ENCODE peak calls at places on chromosomes 5 and 9, in seven cellular contexts. P is neural progenitor cell; R is heart left ventricle; S is effector memory CD4-positive, alpha-beta T cell; U is tibial artery; F is brain microvascular endothelial cell; W is BE2C. O is an unnamed sample. For H3K27me3, the result is how much of the 10 kb centered on the place peaks cover.

GRCh38 chr5:150486402-150487198 is 21.3 kb upstream of the NDST1 start:
- DNase-seq in P (peak), U (peak), S (peak), R (peak), F (no peak), W (peak), O (peak)

GRCh38 chr5:52822437-52822836 is 34.7 kb downstream of the ITGA1 start:
- DNase-seq in W (peak), F (no peak), P (no peak), R (peak), U (peak), S (no peak), O (no peak)

GRCh38 chr5:109945097-109945678 is 255.5 kb downstream of the MAN2A1 start:
- DNase-seq in R (no peak), F (no peak), P (peak), W (no peak), U (no peak), S (no peak), O (no peak)

GRCh38 chr9:108535526-108535925 is 320.3 kb downstream of the ACTL7B start:
- DNase-seq in R (no peak), F (no peak), S (no peak), U (no peak), P (peak), W (peak), O (no peak)

GRCh38 chr9:101098392-101098791 is 69.9 kb downstream of the PLPPR1 start:
- DNase-seq in S (no peak), F (no peak), W (no peak), P (no peak), U (no peak), R (no peak), O (no peak)

GRCh38 chr9:129752915-129753724 is at the start of gene PTGES:
- DNase-seq in S (peak), W (peak), P (peak), F (peak), R (peak), U (peak), O (peak)

GRCh38 chr5:154179846-154180710 is 10.5 kb upstream of the GALNT10 start:
- DNase-seq in U (no peak), R (no peak), W (peak), S (no peak), F (peak), P (peak), O (peak)

GRCh38 chr5:82352146-82352791 is 74.1 kb upstream of the RPS23 start:
- DNase-seq in U (no peak), R (no peak), F (peak), P (no peak), S (no peak), W (no peak), O (peak)

DNA sequence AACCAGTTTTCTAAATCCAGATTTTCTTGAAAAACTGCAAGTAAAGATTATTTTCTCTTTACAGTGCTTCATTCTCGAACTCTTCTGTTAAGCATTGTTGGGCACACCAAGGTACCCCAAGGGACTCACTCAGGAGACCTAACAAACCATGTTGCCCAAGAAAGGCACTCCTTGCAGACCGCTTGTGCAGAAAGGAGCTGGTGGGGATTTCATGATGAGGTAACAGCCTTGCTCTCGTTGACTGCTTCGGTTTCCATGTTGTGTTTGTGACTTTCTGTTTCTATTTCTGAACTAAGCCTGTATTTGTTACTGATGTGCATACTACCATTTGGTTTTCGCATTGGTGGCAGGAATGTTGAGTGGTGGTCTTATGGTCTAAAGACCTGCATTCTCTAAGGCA is 266.6 kb upstream of the DAP start:
- DNase-seq in R (no peak), S (no peak), U (no peak), W (no peak), F (no peak), P (no peak), O (no peak)
- H3K4me3 ChIP-seq in R (no peak), S (no peak), U (no peak), W (no peak), F (no peak), P (no peak), O (no peak)

DNA sequence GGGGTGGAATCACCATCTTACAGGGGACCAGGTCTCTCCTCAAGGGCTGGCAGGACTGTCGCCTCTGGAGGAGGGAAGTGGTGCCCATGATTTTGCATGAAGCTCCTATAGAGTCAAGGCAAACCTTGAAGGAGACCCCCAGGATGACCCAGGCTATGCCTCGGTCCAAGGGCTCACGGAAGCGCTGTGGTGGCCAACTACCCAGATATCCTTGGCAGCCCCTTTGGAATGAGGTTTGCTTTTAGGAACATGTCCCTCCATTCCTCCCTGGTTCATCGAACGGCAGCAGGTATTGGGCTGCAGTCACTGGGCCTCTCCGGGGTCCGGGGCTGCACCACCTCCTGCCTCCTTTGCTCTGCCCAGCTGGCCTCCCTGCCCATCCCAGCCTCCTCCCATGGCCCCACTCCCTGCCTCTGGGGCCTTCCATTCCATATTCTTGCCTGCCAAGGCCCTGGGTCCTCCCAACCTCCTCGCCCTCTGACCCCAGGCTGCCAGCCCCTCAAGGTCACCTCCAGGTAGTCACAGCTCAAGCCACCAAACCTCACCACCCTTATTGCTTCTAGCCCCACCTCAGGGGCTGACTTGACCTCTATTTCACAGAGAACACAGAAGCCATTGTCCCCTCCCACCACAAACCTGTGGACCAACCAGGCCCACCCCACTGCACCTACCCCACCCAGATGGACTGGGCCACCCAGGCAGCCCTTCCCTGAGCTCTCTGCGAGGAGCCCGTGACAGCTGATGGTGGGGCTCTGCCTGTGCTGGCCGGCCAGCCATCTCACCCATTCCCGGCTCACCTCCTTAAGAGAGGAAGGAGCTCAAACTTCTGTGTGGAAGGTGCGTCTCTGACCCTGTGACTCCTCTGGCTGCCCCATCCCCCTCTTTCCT is 3.6 kb upstream of the IL3 start:
- DNase-seq in U (peak), F (no peak), R (peak), P (no peak), S (no peak), W (no peak), O (no peak)
- H3K27me3 ChIP-seq in U (under half), F (under half), R (under half), P (under half), S (under half), W (under half), O (under half)

DNA sequence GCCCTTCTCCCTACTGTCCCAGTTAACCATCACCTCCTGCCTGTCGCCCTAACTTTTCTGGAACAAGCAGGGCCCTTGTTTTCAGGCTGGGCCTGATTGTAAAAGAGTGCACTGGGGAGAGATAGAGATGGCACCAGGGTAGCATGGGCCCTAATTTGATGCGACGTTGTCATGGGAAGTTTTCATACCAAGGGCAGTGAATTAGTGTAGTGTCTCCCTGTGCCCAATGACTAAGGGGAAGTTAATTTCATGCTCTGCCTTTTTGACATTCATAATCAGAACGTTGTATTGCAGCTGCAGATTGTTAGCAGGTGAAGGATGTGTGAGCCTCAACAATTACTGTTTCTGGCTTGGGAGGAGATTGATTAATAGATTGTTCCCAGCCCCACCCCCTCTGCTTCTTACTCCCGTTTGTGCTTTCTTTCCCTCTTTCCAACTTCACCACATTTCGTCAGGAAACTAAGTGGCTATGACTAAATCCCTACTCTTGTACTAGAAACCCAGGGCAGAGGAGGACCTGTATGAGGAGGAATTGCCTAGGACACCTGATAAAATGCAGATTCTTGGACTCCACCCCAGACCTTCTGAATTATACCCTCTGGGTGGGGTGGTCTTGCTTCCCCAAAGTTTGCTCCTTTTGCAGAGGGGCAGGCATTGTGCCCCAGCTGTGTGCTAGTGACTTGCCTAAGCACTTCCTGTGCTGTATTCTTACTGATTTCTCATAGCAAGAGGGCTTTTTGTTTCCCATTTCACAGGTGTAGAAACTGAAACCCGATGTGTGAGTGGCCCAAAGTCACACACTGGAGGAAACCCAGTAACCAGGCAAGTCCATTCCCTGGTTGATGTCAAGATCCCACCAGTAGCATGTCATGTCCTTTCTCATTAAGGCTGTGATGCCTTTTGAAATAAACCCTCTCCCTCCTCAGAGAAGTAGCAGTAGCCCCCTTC is 56.3 kb downstream of the DAB2IP start:
- DNase-seq in W (no peak), R (no peak), U (no peak), F (no peak), P (no peak), S (no peak), O (no peak)
- H3K4me3 ChIP-seq in W (no peak), R (no peak), U (no peak), F (no peak), P (no peak), S (no peak), O (no peak)

GRCh38 chr5:180135128-180135955 is 63.8 kb upstream of the RNF130 start:
- DNase-seq in S (no peak), U (peak), P (no peak), W (no peak), R (peak), F (peak), O (peak)
- H3K27me3 ChIP-seq in S (under half), U (under half), P (under half), W (under half), R (under half), F (under half), O (under half)

GRCh38 chr9:137741330-137741729 is 122.5 kb downstream of the EHMT1 start:
- DNase-seq in S (no peak), P (no peak), W (no peak), F (no peak), U (no peak), R (no peak), O (no peak)

GRCh38 chr9:137742698-137743097 is 123.9 kb downstream of the EHMT1 start:
- DNase-seq in P (no peak), F (peak), S (no peak), U (no peak), R (no peak), W (peak), O (no peak)

GRCh38 chr9:137743695-137744094 is 124.9 kb downstream of the EHMT1 start:
- DNase-seq in W (no peak), F (no peak), P (no peak), U (no peak), R (no peak), S (no peak), O (no peak)

GRCh38 chr9:137745541-137745991 is 126.8 kb downstream of the EHMT1 start:
- DNase-seq in P (no peak), S (no peak), R (no peak), U (no peak), F (peak), W (peak), O (peak)

GRCh38 chr9:137744632-137745183 is 125.9 kb downstream of the EHMT1 start:
- DNase-seq in P (no peak), F (no peak), U (no peak), S (no peak), R (no peak), W (no peak), O (no peak)
- H3K4me3 ChIP-seq in P (no peak), F (no peak), U (no peak), S (no peak), R (no peak), W (no peak), O (no peak)

GRCh38 chr5:42886612-42887011 is 74.9 kb upstream of the SELENOP start:
- DNase-seq in S (no peak), W (no peak), R (no peak), U (no peak), F (no peak), P (no peak), O (no peak)

GRCh38 chr5:42889311-42889933 is 77.7 kb upstream of the SELENOP start:
- DNase-seq in S (peak), W (peak), P (peak), R (peak), U (peak), F (peak), O (peak)

GRCh38 chr5:42887575-42887974 is 75.9 kb upstream of the SELENOP start:
- DNase-seq in W (no peak), F (no peak), S (no peak), U (no peak), R (no peak), P (no peak), O (no peak)

GRCh38 chr5:42888771-42889170 is 77.1 kb upstream of the SELENOP start:
- DNase-seq in U (no peak), R (no peak), F (no peak), W (no peak), S (no peak), P (no peak), O (no peak)

GRCh38 chr5:42887094-42887493 is 75.4 kb upstream of the SELENOP start:
- DNase-seq in R (no peak), S (no peak), W (no peak), U (no peak), F (no peak), P (no peak), O (peak)
- H3K27me3 ChIP-seq in R (under half), S (under half), W (under half), U (under half), F (under half), P (under half), O (under half)

O was measured in bronchial epithelial cell.